ENCODE peak calls at places on chromosomes 13 and 19, in five cellular contexts. V, A, R, K and I are unnamed samples.

GRCh38 chr13:110913322-110913721 is 1.5 kb downstream of the ANKRD10 start:
- DNase-seq in K (no peak), V (no peak), A (no peak), R (no peak), I (no peak)

GRCh38 chr13:73168993-73169401 is 110.2 kb downstream of the KLF5 start:
- DNase-seq in K (no peak), R (no peak), A (no peak), V (no peak), I (no peak)

GRCh38 chr19:33795370-33796163 is 1.1 kb upstream of the KCTD15 start:
- DNase-seq in K (peak), A (peak), R (peak), V (no peak), I (peak)

GRCh38 chr19:2800506-2800905 is 15.2 kb downstream of the THOP1 start:
- DNase-seq in R (no peak), A (no peak), V (no peak), K (no peak), I (no peak)

GRCh38 chr19:13215572-13216380 is 65.6 kb downstream of the IER2 start:
- DNase-seq in V (no peak), K (no peak), R (no peak), A (no peak), I (no peak)

GRCh38 chr13:111941845-111942447 is 125.0 kb upstream of the SOX1 start:
- DNase-seq in K (no peak), R (no peak), A (peak), V (no peak), I (no peak)

GRCh38 chr19:44993926-44994537 is 7.2 kb upstream of the RELB start:
- DNase-seq in K (no peak), V (no peak), A (no peak), R (no peak), I (no peak)

GRCh38 chr19:1265611-1266115 is 3.5 kb upstream of the CIRBP start:
- DNase-seq in A (peak), V (no peak), R (no peak), K (no peak), I (no peak)

GRCh38 chr13:33931397-33931987 is 113.5 kb downstream of the RFC3 start:
- DNase-seq in A (no peak), V (peak), K (no peak), R (no peak), I (no peak)

GRCh38 chr19:33797821-33798633 is 1.4 kb downstream of the KCTD15 start:
- DNase-seq in R (no peak), K (no peak), A (no peak), V (no peak), I (no peak)

GRCh38 chr13:113815151-113816058 is 48.5 kb downstream of the GAS6 start:
- DNase-seq in V (no peak), R (no peak), K (no peak), A (peak), I (no peak)

GRCh38 chr19:30406220-30406944 is 34.2 kb downstream of the ZNF536 start:
- DNase-seq in V (no peak), R (no peak), A (no peak), K (no peak), I (no peak)
- TF ChIP-seq CTCF in V (no peak), R (no peak), A (peak), K (peak), I (no peak)

GRCh38 chr19:55809381-55810058 is 22.3 kb downstream of the NLRP11 start:
- DNase-seq in K (no peak), V (peak), R (no peak), A (peak), I (no peak)
- TF ChIP-seq CTCF in K (peak), V (peak), R (no peak), A (peak), I (no peak)

GRCh38 chr19:37719927-37720265 is 335 bp upstream of the ZNF607 start:
- DNase-seq in K (no peak), R (no peak), V (no peak), A (no peak), I (no peak)
- TF ChIP-seq CTCF in K (peak), R (no peak), V (no peak), A (no peak), I (peak)

GRCh38 chr19:41366089-41366488 is 2.1 kb upstream of the B9D2 start:
- DNase-seq in K (no peak), V (no peak), R (no peak), A (no peak), I (no peak)
- TF ChIP-seq CTCF in K (peak), V (peak), R (no peak), A (no peak), I (peak)

GRCh38 chr13:41408061-41408460 is 49.3 kb upstream of the RGCC start:
- DNase-seq in R (no peak), K (no peak), A (no peak), V (no peak), I (no peak)

GRCh38 chr13:41402695-41403511 is 54.4 kb upstream of the RGCC start:
- DNase-seq in V (no peak), A (no peak), K (no peak), R (no peak), I (no peak)

GRCh38 chr13:41403983-41404382 is 53.4 kb upstream of the RGCC start:
- DNase-seq in R (no peak), A (no peak), V (no peak), K (no peak), I (no peak)

GRCh38 chr13:41407380-41407779 is 50.0 kb upstream of the RGCC start:
- DNase-seq in A (no peak), K (no peak), V (no peak), R (no peak), I (no peak)

GRCh38 chr13:41405367-41405766 is 52.0 kb upstream of the RGCC start:
- DNase-seq in R (no peak), K (no peak), V (no peak), A (no peak), I (no peak)
- TF ChIP-seq CTCF in R (no peak), K (no peak), V (no peak), A (no peak), I (no peak)

GRCh38 chr19:17110599-17110966 is 35.0 kb downstream of the MYO9B start:
- DNase-seq in K (no peak), A (no peak), R (no peak), V (no peak), I (no peak)
- TF ChIP-seq CTCF in K (no peak), A (no peak), R (no peak), V (no peak), I (no peak)

DNA sequence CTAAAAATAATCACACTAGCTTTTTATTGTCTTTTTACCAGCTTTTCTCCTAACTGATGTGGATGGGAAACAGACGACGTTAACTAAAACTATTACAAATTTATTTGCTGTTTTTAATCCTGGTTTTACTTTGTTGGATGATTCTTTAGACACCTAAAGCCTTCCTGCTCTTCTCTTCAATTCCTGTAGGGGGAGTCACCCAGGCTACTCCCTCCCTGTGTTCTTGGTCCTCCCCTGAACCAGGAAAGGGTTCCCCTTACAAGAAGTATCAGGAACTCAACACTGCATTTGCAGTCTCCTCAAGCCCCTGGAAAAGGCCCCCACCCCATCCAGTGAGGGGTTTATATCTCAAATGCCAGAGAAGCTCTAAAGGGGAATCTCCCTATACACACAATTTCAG is 206.1 kb downstream of the SUCLA2 start:
- DNase-seq in A (no peak), R (no peak), K (no peak), V (no peak), I (no peak)
- TF ChIP-seq CTCF in A (peak), R (no peak), K (peak), V (peak), I (peak)

GRCh38 chr19:37986048-37986750 is 79.2 kb downstream of the SIPA1L3 start:
- DNase-seq in R (no peak), V (no peak), K (no peak), A (peak), I (no peak)

GRCh38 chr19:37990362-37990761 is 83.4 kb downstream of the SIPA1L3 start:
- DNase-seq in K (no peak), V (no peak), R (no peak), A (peak), I (no peak)

GRCh38 chr19:37989855-37990254 is 82.8 kb downstream of the SIPA1L3 start:
- DNase-seq in K (no peak), R (no peak), A (peak), V (no peak), I (no peak)

GRCh38 chr19:37988758-37989635 is 82.0 kb downstream of the SIPA1L3 start:
- DNase-seq in V (no peak), R (no peak), A (peak), K (no peak), I (no peak)

GRCh38 chr19:37987356-37988332 is 80.6 kb downstream of the SIPA1L3 start:
- DNase-seq in K (no peak), A (peak), R (no peak), V (no peak), I (no peak)
- TF ChIP-seq CTCF in K (peak), A (no peak), R (no peak), V (no peak), I (no peak)

GRCh38 chr13:69306766-69307165 is 800.9 kb upstream of the ATXN8OS start:
- DNase-seq in A (no peak), R (no peak), V (no peak), K (no peak), I (no peak)
- TF ChIP-seq CTCF in A (no peak), R (no peak), V (no peak), K (peak), I (peak)